ENCODE peak calls at places on chromosomes 6 and 20, in ten cellular contexts. G is substantia nigra; S is right atrium auricular region; Q is RWPE1; Y is EH; N is stimulated activated CD4-positive, alpha-beta T cell treated with anti-CD3 and anti-CD28 coated beads, Interleukin-12 subunit alpha, Interleukin-12 subunit beta, amount 100 ng/mL, for 4 hours; E is erythroblast; H is stimulated activated naive CD8-positive, alpha-beta T cell treated with anti-CD3 and anti-CD28 coated beads, Interleukin-15, amount 100 ng/mL, for 72 hours; D is neural progenitor cell; X is tibial nerve. I is an unnamed sample.

GRCh38 chr6:27687154-27688013 is 214.5 kb upstream of the ZNF184 start:
- DNase-seq in X (peak), N (peak), Y (peak), Q (no peak), H (peak), E (peak), G (peak), S (peak), D (peak), I (no peak)

GRCh38 chr6:72580281-72580940 is 41.5 kb upstream of the KCNQ5 start:
- DNase-seq in H (peak), E (peak), D (peak), N (no peak), S (no peak), Y (peak), G (peak), Q (peak), X (no peak), I (no peak)

GRCh38 chr20:41309817-41310216 is 7.7 kb downstream of the ZHX3 start:
- DNase-seq in N (no peak), Q (peak), G (no peak), S (no peak), E (no peak), H (no peak), Y (peak), X (no peak), D (no peak), I (no peak)

GRCh38 chr6:32082951-32083350 is 26.2 kb downstream of the TNXB start:
- DNase-seq in E (no peak), D (no peak), G (no peak), N (no peak), X (peak), S (peak), Q (peak), Y (peak), H (no peak), I (no peak)

GRCh38 chr6:127855542-127856159 is 45.2 kb downstream of the THEMIS start:
- DNase-seq in S (no peak), D (peak), X (no peak), Q (peak), Y (peak), E (no peak), H (peak), N (peak), G (peak), I (no peak)

GRCh38 chr6:8085053-8085511 is 17.3 kb downstream of the EEF1E1 start:
- DNase-seq in Y (peak), S (no peak), G (no peak), Q (no peak), H (no peak), E (no peak), D (no peak), N (no peak), X (peak), I (no peak)

GRCh38 chr20:16916165-16916564 is 168.0 kb downstream of the OTOR start:
- DNase-seq in Q (no peak), E (no peak), S (no peak), D (peak), G (no peak), Y (no peak), H (no peak), X (no peak), N (no peak), I (no peak)

GRCh38 chr20:17640146-17640874 is 41.7 kb downstream of the RRBP1 start:
- DNase-seq in Q (no peak), H (no peak), N (no peak), E (no peak), Y (no peak), D (no peak), S (no peak), X (no peak), G (no peak), I (no peak)

GRCh38 chr20:36493013-36493800 is 48.1 kb upstream of the MYL9 start:
- DNase-seq in Q (no peak), E (no peak), D (peak), N (no peak), H (peak), X (no peak), G (no peak), Y (no peak), S (no peak), I (peak)

GRCh38 chr20:2300002-2300401 is 4.2 kb downstream of the TGM3 start:
- DNase-seq in Q (no peak), Y (no peak), S (no peak), D (no peak), H (no peak), G (no peak), E (no peak), N (no peak), X (no peak), I (no peak)

GRCh38 chr6:162726997-162727346 is 594 bp downstream of the PRKN start:
- DNase-seq in H (peak), Q (no peak), G (no peak), D (no peak), Y (no peak), X (no peak), N (no peak), E (no peak), S (no peak), I (no peak)

GRCh38 chr20:32521780-32522524 is 63.2 kb downstream of the NOL4L start:
- DNase-seq in D (peak), S (peak), X (peak), Q (peak), Y (peak), G (peak), E (peak), N (peak), H (peak), I (peak)

GRCh38 chr6:145233955-145234354 is 501.4 kb downstream of the EPM2A start:
- DNase-seq in G (no peak), D (peak), N (no peak), S (no peak), Q (no peak), E (no peak), Y (no peak), X (no peak), H (no peak), I (no peak)

GRCh38 chr6:3305831-3306230 is 47.1 kb downstream of the PSMG4 start:
- DNase-seq in E (no peak), Q (no peak), H (no peak), S (no peak), D (no peak), Y (no peak), G (no peak), N (no peak), X (no peak), I (no peak)

GRCh38 chr20:36173451-36173933 is 19.0 kb downstream of the EPB41L1 start:
- DNase-seq in N (no peak), Y (peak), G (peak), E (peak), H (no peak), Q (no peak), S (no peak), D (peak), X (no peak), I (peak)